ENCODE peak calls at places on chromosome 1, in four cellular contexts. S is left lung, V is upper lobe of right lung, T is fibroblast of lung. L is an unnamed sample.

GRCh38 chr1:227299238-227299637 is 19.1 kb downstream of the CDC42BPA start:
- DNase-seq in S (no peak), V (no peak), T (peak), L (no peak)

GRCh38 chr1:215835951-215836350 is 268.8 kb downstream of the KCTD3 start:
- DNase-seq in S (no peak), V (no peak), T (peak), L (no peak)

GRCh38 chr1:68339505-68339904 is 107.2 kb upstream of the WLS start:
- DNase-seq in S (no peak), V (no peak), T (peak), L (no peak)

GRCh38 chr1:83905315-83905907 is 93.5 kb downstream of the TTLL7 start:
- DNase-seq in S (no peak), V (no peak), T (peak), L (no peak)

GRCh38 chr1:229238674-229239415 is 32.1 kb upstream of the RAB4A start:
- DNase-seq in S (no peak), V (no peak), T (no peak), L (no peak)

GRCh38 chr1:162056043-162056442 is 13.4 kb upstream of the NOS1AP start:
- DNase-seq in S (peak), V (peak), T (peak), L (peak)

GRCh38 chr1:229158317-229159294 is 112.3 kb upstream of the RAB4A start:
- DNase-seq in S (peak), V (no peak), T (no peak), L (no peak)

GRCh38 chr1:5253036-5253435 is 598.6 kb downstream of the AJAP1 start:
- DNase-seq in S (no peak), V (no peak), T (no peak), L (no peak)

GRCh38 chr1:14962407-14962806 is 191.1 kb upstream of the TMEM51 start:
- DNase-seq in S (no peak), V (no peak), T (no peak), L (no peak)

GRCh38 chr1:27726173-27726793 is 522 bp downstream of the FAM76A start:
- DNase-seq in S (peak), V (peak), T (peak), L (no peak)

GRCh38 chr1:31771891-31772668 is 7.9 kb upstream of the ADGRB2 start:
- DNase-seq in S (no peak), V (no peak), T (no peak), L (no peak)

GRCh38 chr1:41640756-41641482 is 156.4 kb upstream of the EDN2 start:
- DNase-seq in S (no peak), V (peak), T (no peak), L (no peak)

GRCh38 chr1:15680614-15681345 is 3.3 kb upstream of the PLEKHM2 start:
- DNase-seq in S (no peak), V (peak), T (peak), L (no peak)

GRCh38 chr1:156860113-156860638 is 489 bp upstream of the NTRK1 start:
- DNase-seq in S (no peak), V (no peak), T (peak), L (peak)

GRCh38 chr1:7327849-7328248 is 443.2 kb upstream of the VAMP3 start:
- DNase-seq in S (no peak), V (no peak), T (no peak), L (no peak)

GRCh38 chr1:64687725-64688285 is 57.1 kb upstream of the RAVER2 start:
- DNase-seq in S (peak), V (no peak), T (peak), L (no peak)

GRCh38 chr1:219903353-219903871 is 24.9 kb downstream of the SLC30A10 start:
- DNase-seq in S (no peak), V (no peak), T (no peak), L (no peak)

GRCh38 chr1:30196872-30197615 is 526.3 kb downstream of the MATN1 start:
- DNase-seq in S (no peak), V (no peak), T (no peak), L (no peak)

DNA sequence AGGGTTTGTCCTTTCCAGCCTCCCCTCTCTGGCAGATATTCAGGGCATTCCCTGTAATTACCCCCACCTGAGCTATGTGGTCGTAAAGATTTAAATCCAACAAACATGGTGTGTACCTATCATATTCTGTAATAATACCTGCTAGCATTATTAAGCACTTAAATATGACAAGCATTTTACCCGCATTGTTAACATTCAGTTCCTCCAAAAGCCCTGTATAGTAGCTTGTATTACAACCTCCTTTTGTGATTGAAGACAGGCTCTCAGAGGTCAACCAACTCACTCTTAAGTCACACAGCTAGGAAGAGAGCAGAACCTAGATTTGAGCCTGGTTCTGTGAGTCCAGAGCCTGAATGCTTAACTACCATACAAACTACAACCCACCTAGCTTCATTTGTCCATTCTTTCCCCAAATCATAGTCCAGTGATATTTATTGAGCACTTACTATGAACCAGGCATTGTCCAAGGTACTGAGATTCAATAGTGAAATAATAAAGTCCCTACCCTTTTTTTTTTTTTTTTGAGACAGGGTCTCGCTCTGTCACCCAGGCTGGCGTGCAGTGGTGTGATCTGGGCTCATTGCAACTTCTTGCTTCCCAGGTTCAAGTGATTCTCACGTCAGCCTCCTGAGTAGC is 13.8 kb upstream of the KDM4A start:
- DNase-seq in S (no peak), V (no peak), T (no peak), L (no peak)
- H3K27ac ChIP-seq in S (no peak), V (no peak), T (no peak), L (no peak)

GRCh38 chr1:2050482-2050792 is 226 bp downstream of the PRKCZ start:
- DNase-seq in S (no peak), V (no peak), T (no peak), L (no peak)
- H3K27ac ChIP-seq in S (peak), V (peak), T (no peak), L (peak)

DNA sequence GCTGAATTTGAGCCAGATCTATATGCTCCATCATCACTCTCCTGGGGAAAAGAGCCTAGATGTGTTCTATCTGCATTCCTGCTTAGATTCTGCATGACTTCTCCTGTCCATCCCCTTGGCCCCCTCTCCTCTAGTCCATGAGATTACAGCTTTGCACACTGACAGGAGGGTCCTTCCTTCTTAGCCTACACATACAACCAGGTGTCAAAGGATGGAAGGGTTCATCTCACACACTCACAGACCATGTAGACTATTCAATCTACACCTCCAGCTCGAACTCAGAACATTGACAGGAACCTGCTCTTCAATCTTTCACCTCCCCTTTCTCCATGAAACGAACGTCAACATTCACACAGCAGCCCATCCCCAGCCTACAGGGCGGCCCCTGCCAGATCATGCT is 13.8 kb downstream of the C1orf116 start:
- DNase-seq in S (no peak), V (no peak), T (no peak), L (no peak)
- H3K27ac ChIP-seq in S (no peak), V (no peak), T (no peak), L (no peak)

DNA sequence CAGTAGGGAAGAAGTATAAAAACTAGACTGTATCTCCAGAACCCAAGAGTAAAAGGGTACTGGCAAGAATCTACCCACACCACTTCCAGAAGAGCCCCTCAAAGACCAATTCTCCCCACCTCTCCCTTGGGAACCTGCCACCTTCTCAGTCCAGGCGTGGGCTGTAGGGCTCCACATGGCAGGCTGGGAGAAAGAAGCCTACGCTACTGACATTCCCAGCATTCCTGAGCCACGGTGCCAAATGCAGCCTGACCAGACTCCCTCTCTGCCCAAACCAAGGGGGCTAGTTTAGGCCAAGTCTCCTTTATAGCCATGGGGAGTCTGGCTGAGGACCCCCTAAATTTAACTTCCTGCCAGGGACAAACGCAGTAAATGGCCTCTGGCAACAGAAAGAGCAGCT is 2.0 kb downstream of the UBE2Q1 start:
- DNase-seq in S (no peak), V (no peak), T (no peak), L (peak)
- H3K27ac ChIP-seq in S (no peak), V (peak), T (peak), L (peak)

GRCh38 chr1:965526-966134 is 652 bp upstream of the PLEKHN1 start:
- DNase-seq in S (no peak), V (no peak), T (no peak), L (no peak)

GRCh38 chr1:966135-966602 is at the start of gene PLEKHN1:
- DNase-seq in S (no peak), V (no peak), T (no peak), L (no peak)

GRCh38 chr1:964691-965525 is 1.4 kb upstream of the PLEKHN1 start:
- DNase-seq in S (no peak), V (no peak), T (no peak), L (no peak)

GRCh38 chr1:962381-963350 is 2.3 kb downstream of the KLHL17 start:
- DNase-seq in S (no peak), V (no peak), T (no peak), L (no peak)

DNA sequence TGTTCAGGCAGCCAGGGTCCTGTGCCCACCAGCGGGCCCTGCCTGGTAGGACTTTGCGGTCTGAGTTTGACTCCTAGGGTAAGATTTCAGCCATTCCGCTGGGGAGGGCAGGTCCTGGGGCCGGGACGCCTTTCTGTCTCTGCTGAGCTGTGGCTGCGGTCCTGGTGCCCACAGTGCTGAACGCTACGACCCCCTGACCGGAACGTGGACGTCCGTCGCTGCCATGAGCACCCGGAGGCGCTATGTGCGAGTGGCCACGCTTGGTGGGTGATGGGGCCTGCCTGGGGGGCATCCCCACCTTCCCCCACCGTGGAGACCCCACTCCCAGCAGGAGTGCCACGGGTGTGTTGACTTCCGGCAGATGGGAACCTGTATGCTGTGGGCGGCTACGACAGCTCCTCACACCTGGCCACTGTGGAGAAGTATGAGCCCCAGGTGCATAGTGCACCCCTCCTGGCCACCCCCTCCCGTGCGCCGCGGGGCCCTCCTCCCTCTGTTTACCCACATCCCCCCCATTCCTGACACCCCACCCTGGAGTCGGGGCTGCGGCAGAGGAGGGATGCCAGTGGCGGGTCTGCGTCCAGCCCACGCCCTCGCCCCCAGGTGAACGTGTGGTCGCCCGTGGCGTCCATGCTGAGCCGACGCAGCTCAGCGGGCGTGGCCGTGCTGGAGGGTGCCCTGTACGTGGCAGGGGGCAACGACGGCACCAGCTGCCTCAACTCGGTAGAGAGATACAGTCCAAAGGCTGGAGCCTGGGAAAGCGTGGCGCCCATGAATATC is 2.3 kb upstream of the PLEKHN1 start:
- DNase-seq in S (no peak), V (no peak), T (no peak), L (no peak)
- H3K27ac ChIP-seq in S (no peak), V (no peak), T (no peak), L (no peak)

GRCh38 chr1:53552981-53553733 is 94.0 kb downstream of the DMRTB1 start:
- DNase-seq in S (peak), V (peak), T (no peak), L (peak)
- H3K27ac ChIP-seq in S (no peak), V (no peak), T (no peak), L (no peak)

GRCh38 chr1:13582713-13583443 is 754 bp upstream of the PDPN start:
- DNase-seq in S (no peak), V (no peak), T (no peak), L (no peak)
- H3K27ac ChIP-seq in S (no peak), V (peak), T (no peak), L (no peak)